ENCODE peak calls at places on chromosomes 13 and 19, in nine cellular contexts. J is heart left ventricle; N is uterus; C is stomach; M is fibroblast of lung; Z is body of pancreas; X is upper lobe of right lung; F is left lung; K is CD4-positive, CD25-positive, alpha-beta regulatory T cell. R is an unnamed sample.

GRCh38 chr19:27580906-27581305 is 1632.0 kb downstream of the UQCRFS1 start:
- DNase-seq in J (no peak), N (no peak), C (no peak), M (no peak), Z (no peak), X (no peak), F (no peak), K (no peak), R (no peak)

GRCh38 chr13:90416519-90416918 is 931.0 kb upstream of the MIR17HG start:
- DNase-seq in J (no peak), N (no peak), C (no peak), M (peak; percentile 94), Z (no peak), X (no peak), F (no peak), K (no peak), R (no peak)

GRCh38 chr19:46489445-46490272 is 6.0 kb downstream of the PNMA8B start:
- DNase-seq in J (peak; percentile 50), N (peak; percentile 58), C (peak; percentile 50), M (peak; percentile 83), Z (peak; percentile 38), X (peak; percentile 80), F (peak; percentile 82), K (no peak), R (peak; percentile 88)

GRCh38 chr19:16911046-16911445 is 22.2 kb downstream of the F2RL3 start:
- DNase-seq in J (no peak), N (no peak), C (no peak), M (no peak), Z (no peak), X (peak; percentile 28), F (no peak), K (no peak), R (no peak)

GRCh38 chr13:32426191-32426980 is 1.5 kb downstream of the N4BP2L1 start:
- DNase-seq in J (peak; percentile 10), N (no peak), C (no peak), M (no peak), Z (no peak), X (no peak), F (no peak), K (peak; percentile 76), R (no peak)

GRCh38 chr19:17404015-17404414 is 1.4 kb downstream of the BST2 start:
- DNase-seq in J (no peak), N (no peak), C (no peak), M (no peak), Z (no peak), X (no peak), F (no peak), K (no peak), R (no peak)

GRCh38 chr13:95176611-95177259 is 124.5 kb downstream of the ABCC4 start:
- DNase-seq in J (no peak), N (no peak), C (no peak), M (peak; percentile 93), Z (no peak), X (no peak), F (no peak), K (peak; percentile 39), R (no peak)

GRCh38 chr19:44142014-44142523 is 715 bp downstream of the ZNF234 start:
- DNase-seq in J (no peak), N (no peak), C (no peak), M (peak; percentile 44), Z (peak; percentile 12), X (no peak), F (no peak), K (no peak), R (no peak)

GRCh38 chr13:45584816-45585215 is 30.7 kb downstream of the ERICH6B start:
- DNase-seq in J (no peak), N (no peak), C (no peak), M (no peak), Z (no peak), X (no peak), F (no peak), K (no peak), R (no peak)

GRCh38 chr19:51564791-51565190 is 6.3 kb upstream of the ZNF175 start:
- DNase-seq in J (no peak), N (no peak), C (no peak), M (no peak), Z (no peak), X (no peak), F (no peak), K (no peak), R (no peak)

GRCh38 chr19:49473868-49474544 is at the start of gene FLT3LG:
- DNase-seq in J (peak; percentile 86), N (peak; percentile 80), C (peak; percentile 79), M (peak; percentile 53), Z (peak; percentile 67), X (peak; percentile 90), F (peak; percentile 94), K (peak; percentile 95), R (peak; percentile 93)
- H3K4me1 ChIP-seq in J (peaks cover 33% of the 10 kb centered on the region), N (peaks cover 4% of the 10 kb centered on the region), C (peaks cover 6% of the 10 kb centered on the region), M (no peaks in the 10 kb centered on the region), Z (peaks cover 6% of the 10 kb centered on the region), X (peaks cover 6% of the 10 kb centered on the region), F (peaks cover 33% of the 10 kb centered on the region), K (peaks cover 81% of the 10 kb centered on the region), R (no peaks in the 10 kb centered on the region)

DNA sequence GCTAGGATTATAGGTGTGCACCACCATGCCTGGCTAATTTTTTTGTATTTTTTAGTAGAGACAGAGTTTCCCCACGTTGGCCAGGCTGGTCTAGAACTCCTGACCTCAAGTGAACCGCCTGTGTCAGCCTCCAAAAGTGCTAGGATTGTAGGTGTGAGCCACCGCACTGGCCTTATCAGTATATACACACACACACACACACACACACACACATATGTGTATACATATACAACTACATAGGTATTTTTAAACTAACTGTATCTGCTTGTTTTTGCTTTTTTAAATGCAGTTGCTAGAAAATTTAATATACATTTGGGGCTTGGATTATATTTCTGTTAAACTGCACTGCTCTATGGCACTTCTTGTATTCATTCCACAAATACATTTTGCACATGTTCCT is 3.1 kb downstream of the CARD8 start:
- DNase-seq in J (no peak), N (no peak), C (no peak), M (no peak), Z (no peak), X (no peak), F (no peak), K (no peak), R (no peak)
- H3K4me1 ChIP-seq in J (peaks cover 40% of the 10 kb centered on the region), N (no peaks in the 10 kb centered on the region), C (peaks cover 11% of the 10 kb centered on the region), M (no peaks in the 10 kb centered on the region), Z (peaks cover 16% of the 10 kb centered on the region), X (peaks cover 45% of the 10 kb centered on the region), F (peaks cover 71% of the 10 kb centered on the region), K (peaks cover 89% of the 10 kb centered on the region), R (no peaks in the 10 kb centered on the region)

DNA sequence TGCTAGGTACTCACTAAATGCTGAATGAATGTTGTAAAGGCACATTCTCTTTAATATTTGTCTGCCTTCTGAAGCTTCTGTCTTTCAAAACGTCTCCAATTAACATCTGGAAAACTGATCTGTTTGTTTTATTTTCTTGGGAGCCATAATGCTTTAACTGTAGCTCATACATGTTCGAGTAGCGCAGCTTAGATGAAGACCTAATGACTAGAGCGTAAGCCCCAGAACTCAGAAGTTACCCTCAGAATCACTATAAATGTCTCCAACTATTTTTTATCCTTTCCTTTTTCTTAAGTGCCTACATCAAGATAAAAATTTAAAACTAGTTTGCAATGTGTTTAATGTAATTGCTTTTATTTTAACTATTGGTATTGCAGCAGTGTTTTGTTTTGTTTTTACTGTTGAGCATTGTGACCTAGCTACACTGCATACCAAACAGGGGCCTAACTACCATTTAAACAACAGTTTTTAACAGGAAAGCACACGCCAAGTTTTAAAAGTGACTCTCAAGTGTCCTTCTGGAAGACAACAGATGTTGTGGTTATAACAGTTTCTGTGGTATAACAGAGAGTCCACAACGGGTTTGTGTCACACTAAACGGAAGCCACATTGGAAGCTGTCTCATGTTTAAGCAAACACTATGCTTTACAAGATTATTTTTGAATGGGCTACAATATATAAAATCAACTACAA is 42.0 kb downstream of the MRPL57 start:
- DNase-seq in J (no peak), N (no peak), C (no peak), M (no peak), Z (no peak), X (no peak), F (no peak), K (peak; percentile 2), R (no peak)
- H3K4me1 ChIP-seq in J (no peaks in the 10 kb centered on the region), N (no peaks in the 10 kb centered on the region), C (no peaks in the 10 kb centered on the region), M (no peaks in the 10 kb centered on the region), Z (no peaks in the 10 kb centered on the region), X (no peaks in the 10 kb centered on the region), F (no peaks in the 10 kb centered on the region), K (peaks cover 12% of the 10 kb centered on the region), R (no peaks in the 10 kb centered on the region)

GRCh38 chr19:40232949-40233810 is 6.7 kb upstream of the CCNP start:
- DNase-seq in J (no peak), N (no peak), C (no peak), M (no peak), Z (no peak), X (no peak), F (peak; percentile 51), K (no peak), R (no peak)

GRCh38 chr19:40229926-40230417 is 3.5 kb upstream of the CCNP start:
- DNase-seq in J (no peak), N (no peak), C (no peak), M (no peak), Z (no peak), X (no peak), F (no peak), K (no peak), R (no peak)

GRCh38 chr19:40231057-40231456 is 4.6 kb upstream of the CCNP start:
- DNase-seq in J (no peak), N (no peak), C (no peak), M (no peak), Z (no peak), X (no peak), F (no peak), K (no peak), R (no peak)

GRCh38 chr19:40232479-40232878 is 6.0 kb upstream of the CCNP start:
- DNase-seq in J (no peak), N (no peak), C (no peak), M (no peak), Z (no peak), X (no peak), F (peak; percentile 53), K (no peak), R (no peak)

GRCh38 chr19:40231544-40232424 is 5.3 kb upstream of the CCNP start:
- DNase-seq in J (peak; percentile 49), N (no peak), C (no peak), M (no peak), Z (no peak), X (no peak), F (no peak), K (no peak), R (no peak)
- H3K4me1 ChIP-seq in J (peaks cover 21% of the 10 kb centered on the region), N (no peaks in the 10 kb centered on the region), C (peaks cover 9% of the 10 kb centered on the region), M (peaks cover 8% of the 10 kb centered on the region), Z (peaks cover under 1% of the 10 kb centered on the region), X (peaks cover 9% of the 10 kb centered on the region), F (peaks cover 16% of the 10 kb centered on the region), K (no peaks in the 10 kb centered on the region), R (no peaks in the 10 kb centered on the region)

GRCh38 chr19:31881988-31882387 is 463.4 kb upstream of the ZNF507 start:
- DNase-seq in J (no peak), N (no peak), C (no peak), M (no peak), Z (no peak), X (no peak), F (no peak), K (no peak), R (no peak)
- H3K4me1 ChIP-seq in J (no peaks in the 10 kb centered on the region), N (no peaks in the 10 kb centered on the region), C (no peaks in the 10 kb centered on the region), M (no peaks in the 10 kb centered on the region), Z (no peaks in the 10 kb centered on the region), X (no peaks in the 10 kb centered on the region), F (no peaks in the 10 kb centered on the region), K (no peaks in the 10 kb centered on the region), R (no peaks in the 10 kb centered on the region)